ENCODE peak calls at places on chromosomes 5 and 9, in seven cellular contexts. S is AG04450; X is renal cortical epithelial cell; A is cardiac fibroblast; E is activated naive CD4-positive, alpha-beta T cell; D is NCI-H524; I is NCI-H774. Z is an unnamed sample.
A peak's percentile ranks its signal among the peaks of the same experiment; 100 is the strongest.

GRCh38 chr9:126806336-126806735 is 1.5 kb downstream of the ZBTB43 start:
- DNase-seq in S (no peak), I (no peak), E (no peak), X (peak; percentile 28), A (peak; percentile 56), D (no peak), Z (no peak)

GRCh38 chr5:167485395-167485794 is 806.0 kb upstream of the WWC1 start:
- DNase-seq in X (no peak), S (no peak), A (no peak), E (no peak), I (no peak), D (no peak), Z (no peak)

GRCh38 chr9:134375430-134376385 is 49.5 kb downstream of the RXRA start:
- DNase-seq in I (no peak), D (no peak), E (no peak), X (no peak), S (no peak), A (peak; percentile 47), Z (peak; percentile 86)

GRCh38 chr9:116806075-116806474 is 119.0 kb downstream of the TRIM32 start:
- DNase-seq in D (no peak), E (no peak), A (peak; percentile 0), I (no peak), S (no peak), X (peak; percentile 39), Z (no peak)

GRCh38 chr5:27308151-27308550 is 269.8 kb upstream of the CDH9 start:
- DNase-seq in S (no peak), X (peak; percentile 67), A (no peak), E (no peak), I (no peak), D (no peak), Z (no peak)

GRCh38 chr9:97980479-97980803 is 2.7 kb upstream of the ANP32B start:
- DNase-seq in X (no peak), A (peak; percentile 39), D (no peak), E (no peak), I (no peak), S (no peak), Z (no peak)

GRCh38 chr9:114275246-114275994 is 47.5 kb upstream of the ORM1 start:
- DNase-seq in I (no peak), A (no peak), X (no peak), D (no peak), E (no peak), S (no peak), Z (no peak)

GRCh38 chr5:143453722-143454121 is 50.2 kb upstream of the NR3C1 start:
- DNase-seq in E (no peak), I (no peak), D (no peak), S (no peak), A (no peak), X (no peak), Z (no peak)

GRCh38 chr5:169503899-169504298 is 79.7 kb upstream of the SPDL1 start:
- DNase-seq in S (no peak), D (no peak), A (no peak), E (no peak), I (no peak), X (no peak), Z (no peak)

GRCh38 chr5:99449786-99450185 is 521.0 kb upstream of the CHD1 start:
- DNase-seq in E (no peak), I (no peak), S (no peak), D (no peak), X (peak; percentile 99), A (no peak), Z (peak; percentile 14)

GRCh38 chr9:70936536-70936935 is 184.9 kb downstream of the TRPM3 start:
- DNase-seq in A (peak; percentile 22), E (no peak), D (no peak), I (no peak), S (no peak), X (no peak), Z (no peak)

GRCh38 chr9:27353405-27354229 is 56.7 kb upstream of the EQTN start:
- DNase-seq in D (no peak), E (no peak), S (no peak), A (no peak), X (no peak), I (no peak), Z (no peak)

GRCh38 chr5:169577966-169578365 is 5.6 kb upstream of the SPDL1 start:
- DNase-seq in I (no peak), X (peak; percentile 18), S (no peak), D (no peak), E (no peak), A (peak; percentile 78), Z (peak; percentile 19)

GRCh38 chr9:9752722-9753121 is 860.1 kb downstream of the PTPRD start:
- DNase-seq in A (no peak), I (no peak), X (peak; percentile 86), S (no peak), E (no peak), D (no peak), Z (no peak)

GRCh38 chr5:131957721-131958483 is 12.4 kb upstream of the MEIKIN start:
- DNase-seq in D (no peak), E (no peak), I (no peak), X (peak; percentile 26), S (no peak), A (no peak), Z (no peak)

GRCh38 chr9:85876628-85877027 is 64.3 kb upstream of the NAA35 start:
- DNase-seq in E (no peak), A (no peak), D (no peak), I (no peak), X (peak; percentile 3), S (no peak), Z (no peak)

GRCh38 chr5:172150514-172151425 is 37.3 kb downstream of the STK10 start:
- DNase-seq in E (no peak), X (no peak), D (no peak), S (no peak), A (peak; percentile 23), I (no peak), Z (no peak)

GRCh38 chr9:72362118-72362531 is 2.9 kb downstream of the ZFAND5 start:
- DNase-seq in A (peak; percentile 49), S (no peak), E (no peak), I (no peak), D (no peak), X (peak; percentile 80), Z (no peak)

GRCh38 chr5:151221574-151221973 is 2.3 kb downstream of the CCDC69 start:
- DNase-seq in D (no peak), E (no peak), X (no peak), I (no peak), A (no peak), S (no peak), Z (no peak)

GRCh38 chr5:72256536-72256935 is 63.5 kb downstream of the MRPS27 start:
- DNase-seq in S (no peak), D (no peak), E (no peak), X (peak; percentile 6), I (no peak), A (no peak), Z (no peak)

GRCh38 chr9:78280982-78281668 is 15.8 kb upstream of the PSAT1 start:
- DNase-seq in S (no peak), D (no peak), E (no peak), I (no peak), A (peak; percentile 98), X (peak; percentile 80), Z (peak; percentile 48)

Z was measured in NCI-H2171 treated with DMSO at 0.1 percent for 48 hours.